ENCODE peak calls at places on chromosomes 13 and 19, in eight cellular contexts. O, U, H, N, G, R, C and Z are unnamed samples. For H3K4me1, the result is how much of the 10 kb centered on the place peaks cover.

GRCh38 chr13:53010374-53011105 is 18.1 kb upstream of the OLFM4 start:
- DNase-seq in O (no peak), U (no peak), H (no peak), N (no peak), G (no peak), R (no peak), C (no peak), Z (no peak)

GRCh38 chr19:45917421-45918091 is 3.0 kb upstream of the NANOS2 start:
- DNase-seq in O (no peak), U (no peak), H (no peak), N (no peak), G (no peak), R (no peak), C (no peak), Z (peak)

GRCh38 chr13:100090861-100091260 is 2.0 kb downstream of the PCCA start:
- DNase-seq in O (no peak), U (no peak), H (no peak), N (no peak), G (no peak), R (no peak), C (no peak), Z (no peak)

GRCh38 chr13:114118763-114119123 is 13.7 kb downstream of the RASA3 start:
- DNase-seq in O (no peak), U (no peak), H (no peak), N (no peak), G (no peak), R (peak), C (no peak), Z (no peak)

GRCh38 chr13:19184176-19184575 is 2.6 kb upstream of the TUBA3C start:
- DNase-seq in O (no peak), U (no peak), H (no peak), N (no peak), G (no peak), R (no peak), C (no peak), Z (no peak)

GRCh38 chr19:1213391-1214286 is 8.1 kb downstream of the STK11 start:
- DNase-seq in O (no peak), U (peak), H (no peak), N (peak), G (peak), R (peak), C (peak), Z (peak)

GRCh38 chr19:50790365-50790825 is at the start of gene ACP4:
- DNase-seq in O (no peak), U (no peak), H (no peak), N (no peak), G (no peak), R (no peak), C (no peak), Z (no peak)

GRCh38 chr13:73835138-73835721 is 299.0 kb downstream of the KLF12 start:
- DNase-seq in O (peak), U (no peak), H (peak), N (no peak), G (no peak), R (peak), C (no peak), Z (peak)

GRCh38 chr19:2798733-2799132 is 13.4 kb downstream of the THOP1 start:
- DNase-seq in O (peak), U (no peak), H (no peak), N (no peak), G (no peak), R (peak), C (peak), Z (no peak)

GRCh38 chr19:16943942-16944625 is 55.3 kb downstream of the F2RL3 start:
- DNase-seq in O (no peak), U (no peak), H (no peak), N (no peak), G (no peak), R (no peak), C (no peak), Z (no peak)

GRCh38 chr19:52946322-52947310 is 16.1 kb downstream of the ZNF816 start:
- DNase-seq in O (peak), U (no peak), H (peak), N (no peak), G (peak), R (peak), C (no peak), Z (no peak)

GRCh38 chr19:47469719-47470118 is 2.0 kb downstream of the SLC8A2 start:
- DNase-seq in O (no peak), U (no peak), H (no peak), N (no peak), G (no peak), R (no peak), C (no peak), Z (no peak)

GRCh38 chr13:43963726-43964125 is 84.0 kb downstream of the LACC1 start:
- DNase-seq in O (peak), U (no peak), H (peak), N (no peak), G (no peak), R (no peak), C (no peak), Z (no peak)

GRCh38 chr19:45094158-45094557 is 1.2 kb downstream of the PPP1R37 start:
- DNase-seq in O (no peak), U (no peak), H (no peak), N (no peak), G (no peak), R (no peak), C (no peak), Z (no peak)

GRCh38 chr19:35742121-35742724 is at the start of gene IGFLR1:
- DNase-seq in O (no peak), U (no peak), H (no peak), N (peak), G (no peak), R (no peak), C (no peak), Z (peak)

GRCh38 chr13:36819064-36819810 is at the start of gene RFXAP:
- DNase-seq in O (peak), U (peak), H (peak), N (peak), G (peak), R (peak), C (peak), Z (peak)

GRCh38 chr19:56637976-56638555 is 4.9 kb upstream of the SMIM17 start:
- DNase-seq in O (peak), U (no peak), H (peak), N (peak), G (peak), R (peak), C (peak), Z (no peak)

GRCh38 chr13:100512422-100512821 is 76.2 kb downstream of the GGACT start:
- DNase-seq in O (no peak), U (no peak), H (no peak), N (no peak), G (no peak), R (peak), C (no peak), Z (no peak)

GRCh38 chr19:31427857-31428256 is 78.6 kb upstream of the TSHZ3 start:
- DNase-seq in O (no peak), U (no peak), H (no peak), N (no peak), G (no peak), R (no peak), C (no peak), Z (no peak)

GRCh38 chr13:49996951-49997895 is at the start of gene TRIM13:
- DNase-seq in O (peak), U (peak), H (peak), N (peak), G (peak), R (peak), C (peak), Z (peak)
- H3K4me1 ChIP-seq in O (under half), U (under half), H (under half), N (under half), G (under half), R (under half), C (under half), Z (half or more)

DNA sequence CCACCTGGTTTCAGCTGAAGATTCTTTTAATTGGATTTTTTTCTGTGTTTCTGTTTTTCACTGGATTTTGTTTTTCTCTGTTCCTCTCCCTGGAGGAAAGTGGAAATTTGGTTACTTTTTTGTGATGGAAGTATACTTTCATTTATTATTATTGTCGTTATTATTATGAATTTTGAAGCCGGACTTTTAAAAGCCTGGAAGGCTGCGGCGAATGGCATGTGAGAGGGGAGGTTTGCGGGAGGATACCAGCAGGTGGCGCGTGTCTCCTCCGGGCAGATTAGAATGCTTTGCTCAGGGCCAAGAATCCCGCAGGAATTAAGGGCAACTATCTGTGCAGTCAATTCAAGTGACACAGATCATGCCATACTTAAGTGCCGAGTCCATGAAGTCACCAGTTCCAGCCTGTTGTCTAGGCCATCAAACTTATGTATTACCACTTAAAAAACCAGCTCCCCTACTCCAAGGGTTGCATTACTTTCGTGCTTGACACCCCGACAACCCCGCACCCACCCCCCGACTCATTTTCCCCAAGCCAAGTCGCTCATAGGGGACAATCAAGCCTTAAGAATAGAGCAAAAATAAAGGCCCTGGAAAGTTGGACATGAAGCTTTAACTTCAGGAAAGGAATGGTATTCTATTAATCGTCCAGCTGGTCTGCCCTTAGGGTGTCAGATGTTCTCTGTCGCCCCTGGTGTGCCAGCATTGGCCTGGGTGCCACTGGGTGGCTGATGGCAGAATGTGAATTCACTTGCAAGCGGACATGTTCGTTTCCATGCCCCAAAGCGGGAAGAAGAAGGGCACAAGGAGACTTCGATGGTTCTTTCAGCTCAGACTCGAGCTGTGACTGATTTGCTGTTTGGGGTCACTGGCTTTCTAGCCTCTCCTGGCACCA is 1.3 kb upstream of the LRCH1 start:
- DNase-seq in O (peak), U (peak), H (peak), N (peak), G (peak), R (peak), C (peak), Z (peak)
- H3K4me3 ChIP-seq in O (no peak), U (peak), H (peak), N (peak), G (peak), R (no peak), C (peak), Z (peak)

DNA sequence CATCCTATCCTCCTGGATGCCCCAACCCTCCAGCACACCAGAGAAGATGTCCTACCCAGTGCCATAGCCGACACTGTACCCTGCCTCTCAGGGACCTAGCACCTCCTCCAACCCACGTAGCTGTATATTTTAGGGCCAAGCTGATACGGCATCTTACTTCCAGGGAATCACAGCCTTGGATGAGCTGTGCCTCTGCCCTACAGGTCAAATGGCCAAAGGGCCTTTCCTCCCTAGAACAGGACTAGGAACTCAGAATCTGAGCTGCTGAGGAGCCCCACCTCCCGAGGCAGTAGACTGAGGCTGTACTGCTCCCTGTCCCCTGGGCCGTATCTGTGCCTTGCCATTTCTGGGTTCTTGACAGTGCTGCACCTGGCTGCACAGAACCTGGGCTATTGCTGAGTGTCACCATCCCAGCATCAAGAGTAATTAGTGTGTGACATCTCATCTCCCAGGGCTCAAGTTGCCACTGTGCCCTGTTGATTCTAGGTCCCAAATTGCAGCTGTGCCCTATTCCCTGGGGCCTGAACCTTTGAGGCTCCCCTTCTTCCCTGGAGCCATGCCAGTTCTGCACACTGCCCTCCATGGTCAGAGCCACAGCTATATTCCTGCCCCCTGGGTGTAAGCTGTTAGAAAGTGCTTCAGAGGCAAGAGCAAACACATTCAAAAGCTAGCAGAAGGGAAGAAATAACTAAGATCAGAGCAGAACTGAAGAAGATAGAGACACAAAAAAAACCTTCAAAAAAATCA is 41.0 kb downstream of the VWA8 start:
- DNase-seq in O (no peak), U (no peak), H (no peak), N (no peak), G (no peak), R (no peak), C (no peak), Z (no peak)
- H3K4me1 ChIP-seq in O (under half), U (under half), H (under half), N (under half), G (under half), R (under half), C (under half), Z (under half)

DNA sequence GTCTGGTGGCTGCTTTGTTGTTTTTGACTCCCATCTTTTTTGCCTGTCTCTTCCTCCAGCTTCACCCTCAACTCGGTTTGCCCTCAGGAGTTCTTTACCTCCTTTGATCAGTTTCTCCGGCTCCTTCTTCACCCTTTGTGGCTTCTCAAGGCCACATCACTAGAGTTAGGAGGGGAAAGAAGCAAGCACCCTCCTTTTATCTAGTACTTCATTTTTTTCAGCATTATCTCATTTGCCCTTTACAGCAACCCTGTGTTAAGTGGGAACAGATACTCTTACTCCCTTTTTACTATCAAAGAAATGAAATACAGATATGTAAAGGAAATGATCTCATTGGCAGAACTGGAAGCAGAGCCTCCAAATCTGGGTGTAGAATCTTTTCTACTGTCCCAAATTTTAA is 26.9 kb downstream of the RAP2A start:
- DNase-seq in O (no peak), U (no peak), H (no peak), N (no peak), G (no peak), R (no peak), C (no peak), Z (no peak)
- H3K4me3 ChIP-seq in O (no peak), U (no peak), H (no peak), N (no peak), G (no peak), R (no peak), C (no peak), Z (no peak)

GRCh38 chr19:11377237-11377636 is 2.8 kb downstream of the SWSAP1 start:
- DNase-seq in O (no peak), U (no peak), H (peak), N (no peak), G (peak), R (peak), C (no peak), Z (no peak)
- H3K4me1 ChIP-seq in O (under half), U (under half), H (under half), N (under half), G (under half), R (under half), C (under half), Z (half or more)